ENCODE peak calls at places on chromosomes 11 and 22, in five cellular contexts. W is neural progenitor cell, A is astrocyte of the spinal cord, X is esophagus squamous epithelium, H is cardiac muscle cell. Q is an unnamed sample.

GRCh38 chr22:42061041-42061440 is 9.6 kb downstream of the NAGA start:
- DNase-seq in W (no peak), A (no peak), X (no peak), H (no peak), Q (no peak)

GRCh38 chr22:22745225-22746060 is 101.0 kb downstream of the GGTLC2 start:
- DNase-seq in W (peak; percentile 71), A (no peak), X (no peak), H (peak; percentile 45), Q (no peak)

GRCh38 chr22:47401592-47401898 is 639.1 kb downstream of the TBC1D22A start:
- DNase-seq in W (no peak), A (no peak), X (no peak), H (no peak), Q (no peak)

GRCh38 chr11:34174411-34175041 is 69.1 kb downstream of the NAT10 start:
- DNase-seq in W (peak; percentile 95), A (peak; percentile 63), X (no peak), H (peak; percentile 79), Q (peak; percentile 83)

GRCh38 chr11:75319035-75319877 is 32.2 kb downstream of the ARRB1 start:
- DNase-seq in W (no peak), A (no peak), X (no peak), H (no peak), Q (no peak)

GRCh38 chr22:27381552-27381951 is 420.0 kb downstream of the MN1 start:
- DNase-seq in W (no peak), A (no peak), X (no peak), H (no peak), Q (no peak)

GRCh38 chr11:126124284-126124683 is 61.6 kb upstream of the CDON start:
- DNase-seq in W (no peak), A (no peak), X (no peak), H (no peak), Q (no peak)

GRCh38 chr11:120208012-120208441 is 2.8 kb upstream of the OAF start:
- DNase-seq in W (no peak), A (no peak), X (no peak), H (peak; percentile 44), Q (no peak)

GRCh38 chr22:20413217-20414058 is 19.5 kb downstream of the ZNF74 start:
- DNase-seq in W (no peak), A (no peak), X (no peak), H (no peak), Q (peak; percentile 8)

GRCh38 chr11:45485070-45485716 is 180.2 kb downstream of the CHST1 start:
- DNase-seq in W (no peak), A (no peak), X (no peak), H (no peak), Q (no peak)

GRCh38 chr11:35207471-35208403 is 68.8 kb downstream of the CD44 start:
- DNase-seq in W (no peak), A (no peak), X (no peak), H (no peak), Q (no peak)

GRCh38 chr11:81237139-81237538 is 1496.5 kb downstream of the FAM181B start:
- DNase-seq in W (peak; percentile 62), A (peak; percentile 50), X (no peak), H (peak; percentile 33), Q (no peak)

GRCh38 chr11:61510178-61510979 is 1.8 kb downstream of the LRRC10B start:
- DNase-seq in W (no peak), A (no peak), X (no peak), H (no peak), Q (no peak)

GRCh38 chr11:17352925-17353227 is 1.3 kb downstream of the NCR3LG1 start:
- DNase-seq in W (peak; percentile 42), A (no peak), X (no peak), H (peak; percentile 63), Q (peak; percentile 49)

GRCh38 chr11:85717360-85717927 is 31.4 kb upstream of the CCDC89 start:
- DNase-seq in W (no peak), A (no peak), X (no peak), H (no peak), Q (no peak)

GRCh38 chr11:10694481-10695239 is 1.1 kb upstream of the IRAG1 start:
- DNase-seq in W (no peak), A (peak; percentile 17), X (no peak), H (peak; percentile 13), Q (no peak)

GRCh38 chr22:50577987-50578775 is at the start of gene CPT1B:
- DNase-seq in W (no peak), A (no peak), X (no peak), H (peak; percentile 42), Q (no peak)

GRCh38 chr11:46480909-46481308 is 89.3 kb upstream of the CHRM4 start:
- DNase-seq in W (no peak), A (no peak), X (no peak), H (no peak), Q (no peak)

GRCh38 chr22:39545310-39546063 is 12.9 kb upstream of the RPS19BP1 start:
- DNase-seq in W (peak; percentile 88), A (peak; percentile 36), X (no peak), H (peak; percentile 61), Q (no peak)

GRCh38 chr22:29664731-29665130 is 55.1 kb upstream of the CABP7 start:
- DNase-seq in W (no peak), A (peak; percentile 37), X (no peak), H (peak; percentile 10), Q (no peak)

GRCh38 chr22:25970348-25970995 is 198.8 kb upstream of the SEZ6L start:
- DNase-seq in W (peak; percentile 49), A (no peak), X (no peak), H (no peak), Q (no peak)

GRCh38 chr22:28064941-28065340 is 145.9 kb upstream of the PITPNB start:
- DNase-seq in W (no peak), A (no peak), X (no peak), H (peak; percentile 46), Q (no peak)

GRCh38 chr11:117717485-117718314 is 79.3 kb downstream of the DSCAML1 start:
- DNase-seq in W (peak; percentile 35), A (no peak), X (no peak), H (no peak), Q (peak; percentile 83)

GRCh38 chr11:8501838-8502237 is 92.2 kb downstream of the STK33 start:
- DNase-seq in W (no peak), A (peak; percentile 20), X (no peak), H (no peak), Q (no peak)

GRCh38 chr11:2202900-2203439 is 31.4 kb upstream of the TH start:
- DNase-seq in W (no peak), A (no peak), X (no peak), H (no peak), Q (no peak)

GRCh38 chr22:46290121-46290842 is 6.4 kb upstream of the GTSE1 start:
- DNase-seq in W (no peak), A (no peak), X (no peak), H (no peak), Q (no peak)

GRCh38 chr11:100442017-100442416 is 245.1 kb upstream of the ARHGAP42 start:
- DNase-seq in W (no peak), A (no peak), X (no peak), H (no peak), Q (no peak)

DNA sequence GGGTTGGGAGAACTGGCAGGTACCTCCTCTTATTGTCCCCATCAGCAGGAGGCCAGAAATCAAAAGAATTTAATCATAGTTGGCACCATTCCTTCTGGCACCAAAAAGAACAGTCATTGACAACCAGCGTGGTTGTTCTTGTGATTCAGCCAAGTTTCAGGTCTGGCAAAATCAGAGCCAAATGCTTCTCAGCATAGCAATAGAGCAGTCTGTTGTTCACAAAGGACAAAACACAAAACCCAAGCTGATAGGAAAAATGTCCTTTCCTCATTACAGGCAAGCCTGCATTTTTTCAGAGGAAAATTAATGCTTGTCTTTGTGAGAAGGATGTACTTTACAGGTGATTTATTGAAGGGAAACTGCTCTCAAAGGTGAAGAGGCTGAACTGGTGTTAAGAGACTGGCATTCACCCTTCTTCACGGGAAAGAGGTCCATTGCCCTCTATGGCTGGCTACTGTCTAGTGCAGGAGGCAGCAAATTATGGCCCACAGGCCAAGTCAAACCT is 241.8 kb upstream of the ARHGAP42 start:
- DNase-seq in W (peak; percentile 11), A (peak; percentile 63), X (no peak), H (peak; percentile 8), Q (no peak)
- TF ChIP-seq CTCF in W (peak; percentile 27), A (no peak), X (peak; percentile 13), H (no peak), Q (no peak)

DNA sequence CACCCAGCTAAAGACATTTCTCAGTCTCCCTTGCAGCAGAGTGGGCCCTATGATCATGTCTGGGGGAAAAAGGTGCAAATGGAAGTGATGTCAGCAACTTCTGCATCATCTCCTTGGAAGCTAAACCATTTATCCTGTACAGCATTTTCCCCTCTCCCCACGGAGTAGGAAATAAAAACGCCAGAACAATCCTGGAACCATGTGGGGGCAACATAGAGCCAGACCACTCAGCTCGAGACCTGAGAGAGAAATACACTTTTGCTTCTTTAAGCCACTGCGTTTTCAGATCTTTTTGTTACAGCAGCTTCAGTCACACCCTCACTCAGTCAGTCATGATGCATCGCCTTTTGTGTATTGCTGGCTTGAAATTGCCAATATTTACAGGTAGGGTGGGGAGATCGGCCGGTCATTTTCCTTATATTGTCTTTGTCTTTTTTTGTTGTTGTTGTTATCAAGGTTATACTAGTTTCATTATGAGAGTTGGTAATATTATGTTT is 9.1 kb upstream of the RAC2 start:
- DNase-seq in W (no peak), A (no peak), X (no peak), H (peak; percentile 24), Q (no peak)
- TF ChIP-seq CTCF in W (peak; percentile 32), A (peak; percentile 8), X (no peak), H (peak; percentile 12), Q (no peak)

DNA sequence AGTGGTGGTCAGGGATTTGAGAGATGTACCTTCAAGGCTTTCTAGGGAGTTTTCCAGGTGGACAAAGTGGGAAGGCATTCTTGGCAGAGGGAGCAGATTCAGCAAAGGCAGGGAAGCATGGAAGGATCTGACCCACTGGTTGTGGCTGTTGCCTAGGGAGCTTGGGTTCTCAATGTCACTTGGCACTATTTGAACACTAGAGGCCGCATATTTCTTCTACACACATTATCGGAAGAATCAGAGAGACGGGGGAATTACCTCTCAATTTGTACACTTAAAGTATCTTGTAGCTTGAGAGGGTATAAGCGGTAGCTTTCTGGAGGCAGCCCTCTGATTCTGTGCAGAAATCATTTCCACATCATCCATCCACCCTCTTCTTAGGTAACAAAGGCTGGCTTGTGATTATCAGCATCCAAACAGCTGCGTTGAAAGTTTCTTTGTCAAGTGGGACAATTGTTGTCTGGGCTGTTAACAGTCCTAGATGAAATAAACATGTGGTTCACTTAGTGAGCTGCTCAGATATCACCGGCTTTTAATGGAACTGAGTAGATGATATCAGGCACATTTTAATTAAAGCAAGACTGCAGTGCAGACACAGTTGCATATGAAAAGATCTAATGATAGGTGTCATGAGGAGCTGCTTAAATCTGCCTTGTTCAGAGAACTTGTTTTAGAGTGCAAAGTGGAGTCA is 2.6 kb downstream of the NELL1 start:
- DNase-seq in W (peak; percentile 47), A (peak; percentile 1), X (no peak), H (peak; percentile 6), Q (no peak)
- TF ChIP-seq CTCF in W (peak; percentile 45), A (peak; percentile 20), X (no peak), H (peak; percentile 28), Q (no peak)

DNA sequence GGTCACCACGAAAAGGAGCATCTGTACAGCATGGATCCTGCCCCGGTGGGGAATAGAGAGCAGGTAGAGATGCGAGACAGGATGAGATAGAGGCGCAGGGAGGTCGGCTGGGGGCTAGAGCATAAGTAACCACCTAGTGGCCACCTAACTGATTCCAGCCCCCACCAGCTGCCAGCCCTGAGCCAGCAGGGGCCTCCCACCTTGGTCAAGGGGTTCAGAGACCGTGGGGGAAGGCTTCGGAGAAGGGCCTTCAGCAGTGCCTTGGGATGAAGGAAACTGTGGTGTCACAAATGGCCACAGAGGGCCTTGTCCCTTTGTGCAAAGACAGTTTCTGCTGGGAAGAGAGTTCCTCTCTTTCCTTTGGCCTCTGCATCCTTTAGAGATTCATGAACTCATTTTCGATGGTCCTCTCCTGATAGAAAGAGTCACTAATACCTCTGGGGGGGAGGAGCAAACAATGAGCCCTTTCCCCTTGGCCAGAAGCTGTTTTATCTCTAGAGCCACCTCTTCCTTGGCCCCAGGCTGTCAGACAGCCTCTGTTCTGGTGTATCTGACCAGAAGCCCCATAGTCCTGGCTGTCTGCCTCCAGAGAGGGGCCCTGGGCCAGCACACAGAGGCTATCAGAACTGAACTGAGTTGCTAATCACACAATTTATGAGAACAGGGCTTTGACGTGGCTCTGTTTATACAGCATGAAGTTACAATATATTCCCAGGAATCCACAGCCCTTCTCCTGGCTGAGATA is 146.0 kb downstream of the PARVA start:
- DNase-seq in W (no peak), A (no peak), X (no peak), H (no peak), Q (no peak)
- TF ChIP-seq CTCF in W (no peak), A (no peak), X (no peak), H (no peak), Q (no peak)